ENCODE peak calls at places on chromosomes 12 and 14, in nine cellular contexts. U is AG09319, X is fibroblast of lung, S is mammary epithelial cell, F is neural crest cell, R is mesothelial cell of epicardium, V is AG04450, Y is fibroblast of pulmonary artery, D is Calu3. O is an unnamed sample.

GRCh38 chr12:25438638-25439037 is 114.4 kb downstream of the LMNTD1 start:
- DNase-seq in V (no peak), R (no peak), D (no peak), Y (peak; percentile 18), F (no peak), S (no peak), U (no peak), X (peak; percentile 35), O (peak; percentile 40)

GRCh38 chr12:124915249-124916236 is 1.1 kb upstream of the UBC start:
- DNase-seq in F (no peak), U (no peak), X (peak; percentile 51), D (peak; percentile 67), S (peak; percentile 68), V (no peak), R (no peak), Y (peak; percentile 36), O (no peak)

GRCh38 chr14:94575730-94576585 is 5.3 kb upstream of the SERPINA5 start:
- DNase-seq in V (no peak), R (no peak), X (no peak), U (no peak), Y (peak; percentile 68), F (no peak), D (no peak), S (peak; percentile 29), O (peak; percentile 88)

GRCh38 chr14:65249471-65250161 is 147.3 kb upstream of the MAX start:
- DNase-seq in D (no peak), F (no peak), R (no peak), S (no peak), Y (no peak), U (no peak), X (no peak), V (no peak), O (no peak)

GRCh38 chr14:75968461-75968860 is 13.3 kb downstream of the TGFB3 start:
- DNase-seq in F (no peak), S (no peak), Y (peak; percentile 48), D (no peak), U (no peak), R (no peak), V (no peak), X (no peak), O (no peak)

GRCh38 chr12:50715174-50715573 is 48.7 kb upstream of the ATF1 start:
- DNase-seq in R (no peak), D (no peak), V (no peak), F (no peak), S (no peak), U (no peak), Y (no peak), X (no peak), O (no peak)

GRCh38 chr12:96295532-96296160 is 101.5 kb downstream of the ELK3 start:
- DNase-seq in Y (no peak), X (no peak), V (no peak), S (no peak), D (no peak), F (no peak), R (no peak), U (no peak), O (no peak)

GRCh38 chr12:117100851-117101673 is 1.8 kb upstream of the TESC start:
- DNase-seq in S (no peak), F (no peak), Y (no peak), V (no peak), X (no peak), U (no peak), D (no peak), R (no peak), O (no peak)

GRCh38 chr12:3757261-3757660 is 4.4 kb upstream of the CRACR2A start:
- DNase-seq in S (no peak), F (no peak), X (no peak), R (no peak), V (no peak), D (no peak), Y (no peak), U (no peak), O (no peak)

GRCh38 chr14:97697772-97698171 is 900.6 kb downstream of the VRK1 start:
- DNase-seq in Y (no peak), X (no peak), V (no peak), R (no peak), S (no peak), D (no peak), U (no peak), F (no peak), O (no peak)

GRCh38 chr14:39109893-39110715 is 4.0 kb upstream of the GEMIN2 start:
- DNase-seq in Y (no peak), X (no peak), S (no peak), D (no peak), U (no peak), V (no peak), R (no peak), F (no peak), O (no peak)

GRCh38 chr12:4421590-4422031 is 24.0 kb downstream of the FGF6 start:
- DNase-seq in Y (peak; percentile 50), U (no peak), F (peak; percentile 46), X (peak; percentile 39), V (no peak), D (peak; percentile 35), S (peak; percentile 17), R (no peak), O (no peak)

GRCh38 chr12:69570000-69570516 is 15.2 kb upstream of the CCT2 start:
- DNase-seq in X (no peak), U (no peak), V (no peak), F (no peak), Y (peak; percentile 69), R (no peak), D (no peak), S (peak; percentile 91), O (no peak)

GRCh38 chr14:67883717-67884116 is 64.1 kb downstream of the RAD51B start:
- DNase-seq in Y (peak; percentile 61), F (no peak), V (no peak), R (no peak), U (no peak), D (no peak), S (no peak), X (peak; percentile 44), O (no peak)

GRCh38 chr12:51773145-51773869 is 75.2 kb downstream of the FIGNL2 start:
- DNase-seq in U (peak; percentile 57), Y (peak; percentile 88), F (no peak), R (no peak), V (peak; percentile 42), D (no peak), S (peak; percentile 73), X (peak; percentile 81), O (peak; percentile 64)

GRCh38 chr12:42332301-42332894 is 6.4 kb downstream of the PPHLN1 start:
- DNase-seq in V (no peak), F (no peak), X (peak; percentile 67), R (no peak), U (peak; percentile 14), D (peak; percentile 17), S (peak; percentile 26), Y (peak; percentile 68), O (no peak)
- TF ChIP-seq CTCF in V (peak; percentile 65), F (peak; percentile 76), X (peak; percentile 53), R (peak; percentile 67), U (peak; percentile 56), D (no peak), S (peak; percentile 46), Y (peak; percentile 58), O (peak; percentile 61)

DNA sequence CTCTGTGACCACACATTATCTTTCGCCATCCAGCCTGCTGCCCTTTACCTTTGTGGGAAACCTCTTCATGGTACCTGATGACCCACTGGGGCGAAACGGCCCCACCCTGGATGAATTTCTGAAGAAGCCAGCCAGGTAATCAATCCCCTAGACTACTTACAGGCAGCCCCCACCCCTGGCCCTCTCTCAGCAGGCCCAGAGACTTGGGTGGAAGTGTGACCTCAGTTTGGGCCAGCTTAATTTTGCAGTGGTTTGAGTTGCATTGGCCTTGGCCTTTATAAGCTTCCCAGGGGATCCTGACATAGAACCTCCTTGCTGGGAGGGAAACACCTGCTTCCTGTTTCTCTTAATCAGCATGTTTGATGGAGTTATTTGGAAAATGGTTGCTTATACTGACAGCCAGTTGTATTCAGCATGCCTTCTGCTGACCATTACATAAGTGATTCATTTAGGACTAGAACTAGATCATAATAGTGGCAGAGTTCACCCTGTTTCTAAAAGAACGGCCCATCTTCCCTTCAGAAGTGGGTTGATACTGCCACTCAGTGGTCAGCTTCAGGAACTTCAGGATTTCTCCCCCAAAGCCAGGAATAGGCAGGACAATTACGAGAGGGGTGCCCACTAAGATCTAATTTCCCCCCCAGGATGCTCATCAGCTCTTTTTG is 6.1 kb downstream of the SDR39U1 start:
- DNase-seq in U (no peak), S (peak; percentile 56), F (peak; percentile 38), V (peak; percentile 49), Y (peak; percentile 87), R (no peak), D (peak; percentile 41), X (peak; percentile 87), O (no peak)
- TF ChIP-seq CTCF in U (peak; percentile 80), S (peak; percentile 69), F (peak; percentile 81), V (peak; percentile 83), Y (peak; percentile 84), R (peak; percentile 67), D (peak; percentile 40), X (peak; percentile 83), O (peak; percentile 76)

GRCh38 chr12:6613776-6614512 is 6.8 kb upstream of the CHD4 start:
- DNase-seq in R (peak; percentile 86), Y (peak; percentile 98), V (peak; percentile 93), S (peak; percentile 65), X (peak; percentile 100), D (peak; percentile 55), U (peak; percentile 89), F (peak; percentile 85), O (peak; percentile 93)
- TF ChIP-seq CTCF in R (no peak), Y (peak; percentile 14), V (peak; percentile 5), S (no peak), X (no peak), D (no peak), U (peak; percentile 10), F (no peak), O (peak; percentile 29)

GRCh38 chr12:22709292-22709691 is 84.3 kb downstream of the ETNK1 start:
- DNase-seq in X (peak; percentile 49), U (no peak), R (no peak), D (no peak), S (peak; percentile 24), F (no peak), Y (peak; percentile 32), V (no peak), O (no peak)
- TF ChIP-seq CTCF in X (peak; percentile 51), U (peak; percentile 34), R (peak; percentile 44), D (peak; percentile 27), S (peak; percentile 42), F (peak; percentile 75), Y (peak; percentile 44), V (peak; percentile 38), O (peak; percentile 65)

GRCh38 chr14:62162998-62163589 is 400.9 kb downstream of the SNAPC1 start:
- DNase-seq in D (peak; percentile 23), X (peak; percentile 69), F (peak; percentile 28), V (no peak), U (peak; percentile 5), Y (peak; percentile 67), R (peak; percentile 41), S (peak; percentile 19), O (peak; percentile 10)

DNA sequence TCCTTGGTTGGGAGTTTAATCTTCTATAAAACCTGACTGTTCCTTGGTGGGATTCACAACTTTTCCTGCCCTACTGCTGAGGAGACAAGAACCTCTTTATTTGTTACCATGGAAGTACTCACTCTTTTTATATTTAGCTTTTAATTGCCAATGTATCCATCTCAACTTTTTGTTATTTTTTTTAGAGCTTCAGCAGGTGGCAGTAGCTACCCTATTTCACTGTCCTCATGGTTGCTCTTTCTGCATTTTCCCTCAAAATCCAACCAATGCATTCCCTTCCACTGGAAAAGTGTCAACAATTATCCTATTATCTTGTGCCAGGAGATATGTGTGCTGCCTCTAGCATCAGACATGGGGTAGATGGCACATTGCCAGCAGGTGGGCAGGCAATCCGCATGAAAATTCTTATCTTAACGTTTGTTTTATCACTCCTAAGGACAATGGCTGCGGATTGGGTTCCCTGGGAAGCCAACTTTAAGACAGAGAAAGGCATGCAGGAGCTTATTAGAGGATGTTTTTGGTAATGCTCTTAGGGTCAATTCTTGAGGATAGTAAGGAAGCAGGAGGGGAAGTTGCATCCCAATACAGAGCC is 406.4 kb downstream of the SNAPC1 start:
- DNase-seq in X (peak; percentile 22), R (no peak), F (no peak), D (no peak), V (no peak), S (no peak), U (no peak), Y (no peak), O (no peak)
- TF ChIP-seq CTCF in X (peak; percentile 33), R (no peak), F (peak; percentile 28), D (no peak), V (peak; percentile 29), S (peak; percentile 4), U (no peak), Y (peak; percentile 13), O (peak; percentile 18)